ENCODE peak calls at places on chromosomes 7 and 10, in seven cellular contexts. V is choroid plexus epithelial cell, P is psoas muscle, Y is cardiac muscle cell, F is endodermal cell, U is HFF-Myc, K is uterus. A is an unnamed sample.

GRCh38 chr7:96997512-96998032 is 7.8 kb upstream of the DLX6 start:
- DNase-seq in Y (no peak), K (no peak), V (no peak), F (peak), U (no peak), P (no peak), A (peak)

GRCh38 chr10:94546616-94547175 is 1.1 kb downstream of the HELLS start:
- DNase-seq in Y (no peak), K (no peak), V (peak), F (no peak), P (no peak), U (no peak), A (peak)

GRCh38 chr10:24723788-24724380 is at the start of gene ARHGAP21:
- DNase-seq in V (peak), P (peak), K (peak), Y (peak), U (no peak), F (peak), A (peak)

GRCh38 chr7:150357277-150357676 is 11.3 kb upstream of the REPIN1 start:
- DNase-seq in P (no peak), V (no peak), Y (no peak), F (no peak), U (no peak), K (no peak), A (no peak)

GRCh38 chr10:95414016-95414830 is 123.4 kb upstream of the PDLIM1 start:
- DNase-seq in F (no peak), Y (no peak), U (no peak), K (no peak), P (no peak), V (no peak), A (no peak)

GRCh38 chr7:135862586-135863361 is 114.2 kb upstream of the FAM180A start:
- DNase-seq in P (no peak), F (peak), K (no peak), V (no peak), Y (peak), U (no peak), A (no peak)

GRCh38 chr7:5420108-5420840 is 3.4 kb downstream of the TNRC18 start:
- DNase-seq in K (no peak), V (peak), U (no peak), Y (no peak), P (peak), F (peak), A (peak)

GRCh38 chr10:25455980-25456567 is 281.3 kb downstream of the GPR158 start:
- DNase-seq in V (peak), U (no peak), F (no peak), P (no peak), Y (no peak), K (no peak), A (no peak)

GRCh38 chr7:73758581-73759138 is 11.4 kb downstream of the CLDN3 start:
- DNase-seq in V (no peak), Y (no peak), U (no peak), P (no peak), F (no peak), K (no peak), A (no peak)

GRCh38 chr7:16098058-16098457 is 323.3 kb downstream of the CRPPA start:
- DNase-seq in K (no peak), F (no peak), V (no peak), P (no peak), U (no peak), Y (no peak), A (no peak)

GRCh38 chr10:93313798-93314197 is 168.3 kb downstream of the MYOF start:
- DNase-seq in F (no peak), Y (no peak), V (peak), K (no peak), P (no peak), U (no peak), A (no peak)

GRCh38 chr10:5685764-5686240 is 1.2 kb downstream of the TASOR2 start:
- DNase-seq in P (no peak), Y (peak), U (no peak), F (no peak), K (no peak), V (peak), A (no peak)

DNA sequence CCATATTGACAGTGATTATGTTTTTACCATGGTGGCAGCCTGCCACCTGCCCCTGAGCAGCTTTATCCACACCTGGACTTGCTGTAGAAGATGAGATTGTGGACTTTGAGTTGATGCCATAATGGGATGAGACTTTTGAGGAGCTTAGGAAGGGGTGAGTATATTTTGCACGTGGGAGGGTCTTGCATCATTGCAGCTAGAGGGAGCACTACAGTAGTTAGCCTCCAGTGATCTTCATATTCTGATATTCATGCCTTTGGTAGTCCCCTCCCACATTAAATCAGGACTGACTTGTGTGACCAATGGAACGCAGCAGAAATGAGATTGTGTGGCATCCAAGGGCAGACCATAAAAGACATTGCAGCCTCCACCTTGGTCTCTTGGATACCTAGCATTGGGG is 18.2 kb upstream of the COL13A1 start:
- DNase-seq in U (no peak), P (no peak), Y (no peak), K (no peak), F (no peak), V (no peak), A (no peak)
- TF ChIP-seq CTCF in U (no peak), P (no peak), Y (peak), K (no peak), F (no peak), V (peak), A (no peak)

DNA sequence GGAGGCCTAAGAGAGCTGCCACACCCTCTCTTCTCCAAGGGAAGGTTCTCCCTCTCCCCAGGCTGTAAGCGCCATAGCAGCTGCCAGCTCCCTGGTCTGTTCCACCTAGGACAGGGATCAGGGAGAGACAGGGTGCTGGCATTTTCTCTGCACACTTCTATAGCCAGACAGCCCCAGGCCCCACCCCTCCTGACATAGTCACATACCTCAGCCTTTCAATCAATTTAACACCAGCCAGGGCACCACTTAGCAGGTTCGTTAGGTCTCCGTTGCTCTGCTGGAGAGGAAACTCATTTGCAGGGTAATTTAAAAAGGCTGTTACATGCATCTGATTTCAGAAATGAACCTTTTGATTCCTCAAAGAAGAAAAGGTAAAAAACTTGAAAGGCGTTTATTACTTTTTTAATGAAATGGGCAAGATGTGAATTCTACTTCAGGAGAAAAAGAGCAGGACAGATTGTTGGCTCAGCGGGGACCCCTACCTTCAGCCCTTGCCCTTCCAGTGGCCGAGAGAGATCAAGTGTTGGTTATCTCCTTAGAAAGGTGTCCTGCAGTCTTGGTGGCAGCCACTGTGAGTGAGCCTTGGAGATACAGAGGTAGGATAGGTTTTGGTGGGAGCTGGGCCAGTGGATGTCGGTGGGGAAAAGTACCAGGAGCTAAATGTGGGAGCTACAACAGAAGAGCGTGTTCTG is 180.5 kb upstream of the GALNT17 start:
- DNase-seq in P (no peak), U (no peak), V (no peak), F (peak), Y (no peak), K (no peak), A (no peak)
- TF ChIP-seq CTCF in P (no peak), U (no peak), V (no peak), F (peak), Y (no peak), K (no peak), A (no peak)

DNA sequence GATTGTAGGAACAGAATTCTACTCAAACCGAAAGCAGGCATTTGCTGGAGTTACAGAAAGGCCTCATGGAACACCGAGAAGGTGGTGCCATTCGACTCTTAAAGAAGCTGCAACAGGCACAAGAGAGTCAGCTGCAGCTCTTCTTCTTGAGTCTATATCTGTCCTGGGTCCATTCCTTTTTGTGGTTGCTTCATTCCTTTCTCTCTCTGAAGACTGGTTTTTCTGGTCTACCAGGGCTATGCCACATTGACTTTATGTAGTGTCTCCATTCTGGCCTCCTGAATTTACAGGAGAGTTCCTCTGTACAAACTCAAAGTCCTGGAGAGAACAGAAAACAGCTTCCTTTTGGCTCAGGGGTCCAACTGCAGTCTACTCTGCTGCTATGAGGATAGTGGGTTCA is 132.8 kb downstream of the CFTR start:
- DNase-seq in V (no peak), Y (no peak), U (no peak), K (no peak), P (no peak), F (no peak), A (no peak)
- TF ChIP-seq CTCF in V (no peak), Y (no peak), U (no peak), K (no peak), P (no peak), F (no peak), A (no peak)

GRCh38 chr7:101950450-101951119 is 133.2 kb downstream of the CUX1 start:
- DNase-seq in F (no peak), K (no peak), V (peak), P (no peak), Y (no peak), U (no peak), A (no peak)
- TF ChIP-seq CTCF in F (peak), K (no peak), V (peak), P (no peak), Y (peak), U (peak), A (no peak)

GRCh38 chr7:10474048-10474447 is 499.6 kb upstream of the PHF14 start:
- DNase-seq in U (no peak), K (no peak), Y (no peak), P (no peak), F (no peak), V (peak), A (no peak)

GRCh38 chr7:10472115-10472514 is 501.6 kb upstream of the PHF14 start:
- DNase-seq in U (no peak), K (no peak), F (no peak), P (no peak), Y (no peak), V (no peak), A (no peak)

GRCh38 chr7:10476642-10477041 is 497.0 kb upstream of the PHF14 start:
- DNase-seq in Y (no peak), P (no peak), U (no peak), F (no peak), K (no peak), V (no peak), A (no peak)

GRCh38 chr7:10473569-10473968 is 500.1 kb upstream of the PHF14 start:
- DNase-seq in P (no peak), U (no peak), Y (no peak), K (no peak), V (no peak), F (no peak), A (no peak)

DNA sequence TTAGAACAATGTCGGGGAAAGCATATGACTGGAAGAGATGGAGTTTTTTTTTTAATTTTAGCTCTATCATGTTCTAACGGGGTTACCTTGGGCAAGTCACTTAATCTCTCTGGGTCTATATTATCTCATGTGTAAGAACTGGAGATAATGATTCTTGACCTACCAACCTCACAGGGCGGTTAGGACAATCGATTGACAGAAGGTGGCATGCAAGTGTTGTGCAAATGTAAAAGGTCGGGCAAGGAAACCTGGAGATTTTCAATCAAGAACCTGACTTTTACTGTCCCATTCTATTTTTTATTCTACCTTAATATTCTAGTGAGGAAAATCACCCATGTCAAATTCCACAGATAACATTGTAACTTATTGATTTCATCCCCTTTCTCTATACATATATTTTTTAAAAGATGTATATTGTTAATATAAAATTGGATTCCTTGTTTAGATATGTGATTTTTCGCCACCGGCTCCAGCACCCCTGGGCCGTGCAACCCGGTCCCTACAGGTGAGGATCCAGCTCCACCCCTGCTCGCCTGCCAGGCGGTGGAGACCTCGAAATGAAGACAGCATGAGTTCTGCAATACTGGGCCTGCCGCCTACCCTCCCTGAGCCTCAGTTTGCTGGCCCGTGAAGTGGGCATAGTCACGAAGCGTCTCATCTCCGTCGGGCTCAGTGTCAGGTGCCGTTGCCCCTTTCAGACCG is 497.6 kb upstream of the PHF14 start:
- DNase-seq in K (no peak), P (no peak), V (no peak), F (no peak), Y (no peak), U (no peak), A (no peak)
- TF ChIP-seq CTCF in K (no peak), P (no peak), V (no peak), F (peak), Y (no peak), U (no peak), A (no peak)

GRCh38 chr10:133466683-133467275 is 13.0 kb downstream of the SCART1 start:
- DNase-seq in K (no peak), F (no peak), U (no peak), Y (no peak), V (no peak), P (no peak), A (no peak)
- TF ChIP-seq CTCF in K (no peak), F (no peak), U (no peak), Y (no peak), V (no peak), P (no peak), A (no peak)

DNA sequence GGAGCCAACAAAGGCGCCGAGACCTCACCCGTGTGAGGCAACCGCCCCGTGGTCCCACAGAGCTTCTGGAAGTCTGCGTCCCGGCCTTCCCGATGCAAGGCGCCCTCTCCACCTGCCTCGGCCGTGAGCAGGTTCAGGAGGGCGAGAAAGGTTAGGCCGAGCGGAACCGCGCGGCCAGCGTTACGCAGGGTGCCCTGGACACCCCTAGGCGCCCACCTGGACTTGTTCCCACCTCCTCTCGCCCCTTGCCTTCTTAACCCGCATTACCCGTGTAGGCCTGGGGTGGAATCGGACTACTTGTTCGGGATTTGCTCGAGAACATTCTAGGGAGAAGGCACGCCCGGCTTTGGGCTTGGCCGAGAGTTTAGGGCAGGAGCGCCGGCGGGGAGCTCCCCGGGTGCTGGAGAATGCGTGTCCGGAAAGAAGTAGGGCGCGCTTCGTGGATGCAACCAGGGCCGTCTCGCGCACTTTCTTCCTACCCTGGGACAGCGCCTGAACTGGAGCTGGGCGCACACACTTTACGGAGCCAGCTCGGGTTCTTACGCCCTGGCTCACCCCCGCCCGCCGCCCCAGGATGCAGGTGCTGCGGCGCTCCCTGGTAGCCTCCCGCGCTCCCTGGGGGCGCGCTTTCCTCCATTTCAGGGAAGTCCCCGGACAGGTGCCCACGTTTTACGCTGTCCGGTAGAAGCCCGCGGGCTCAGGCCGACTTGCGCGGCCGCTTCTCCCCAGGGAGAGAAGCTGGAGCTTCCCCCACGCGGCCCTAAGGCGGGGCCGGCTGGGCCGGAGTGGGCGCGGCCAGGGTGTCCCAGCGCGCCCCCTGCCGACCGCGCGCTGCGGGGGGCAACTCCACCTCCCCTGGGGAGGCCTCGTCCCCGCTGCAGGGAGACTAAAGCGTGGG is 74.5 kb downstream of the INSIG1 start:
- DNase-seq in K (no peak), Y (no peak), F (peak), V (no peak), P (no peak), U (no peak), A (peak)
- TF ChIP-seq CTCF in K (no peak), Y (peak), F (peak), V (no peak), P (peak), U (peak), A (peak)